ENCODE peak calls at places on chromosome 15, in four cellular contexts. M is CD8-positive, alpha-beta memory T cell; C is heart right ventricle; K is breast epithelium. D is an unnamed sample.

GRCh38 chr15:33448961-33449611 is 138.3 kb downstream of the RYR3 start:
- DNase-seq in C (no peak), M (no peak), K (no peak), D (no peak)

GRCh38 chr15:45022871-45023658 is at the start of gene SORD:
- DNase-seq in M (peak; percentile 83), K (peak; percentile 91), C (peak; percentile 96), D (peak; percentile 85)

GRCh38 chr15:92655178-92655995 is at the start of gene FAM174B:
- DNase-seq in K (no peak), M (peak; percentile 10), C (peak; percentile 57), D (no peak)

GRCh38 chr15:33045066-33045810 is 149.3 kb downstream of the FMN1 start:
- DNase-seq in K (no peak), C (no peak), M (no peak), D (no peak)

GRCh38 chr15:69631978-69632377 is 179.4 kb downstream of the RPLP1 start:
- DNase-seq in C (no peak), M (no peak), K (no peak), D (no peak)

GRCh38 chr15:82709421-82710207 is at the start of gene AP3B2:
- DNase-seq in M (peak; percentile 60), K (peak; percentile 57), C (peak; percentile 61), D (peak; percentile 45)

GRCh38 chr15:63933522-63933921 is 99.8 kb upstream of the HERC1 start:
- DNase-seq in C (no peak), K (no peak), M (no peak), D (no peak)

GRCh38 chr15:58486564-58486963 is 54.8 kb downstream of the LIPC start:
- DNase-seq in K (no peak), C (no peak), M (no peak), D (no peak)

GRCh38 chr15:53918180-53919079 is 59.8 kb upstream of the UNC13C start:
- DNase-seq in C (no peak), M (no peak), K (no peak), D (no peak)

GRCh38 chr15:98778263-98778959 is 130.1 kb downstream of the IGF1R start:
- DNase-seq in K (no peak), C (no peak), M (no peak), D (no peak)
- H3K4me1 ChIP-seq in K (no peaks in the 10 kb centered on the region), C (peaks cover 59% of the 10 kb centered on the region), M (peaks cover 17% of the 10 kb centered on the region), D (peaks cover 4% of the 10 kb centered on the region)

GRCh38 chr15:52288051-52288942 is 7.3 kb downstream of the MYO5C start:
- DNase-seq in K (peak; percentile 81), C (no peak), M (no peak), D (no peak)
- H3K4me3 ChIP-seq in K (no peak overlapping the region), C (no peak overlapping the region), M (no peak overlapping the region), D (no peak overlapping the region)

GRCh38 chr15:40327338-40327917 is 3.9 kb downstream of the INAFM2 start:
- DNase-seq in M (no peak), K (no peak), C (no peak), D (no peak)
- H3K27ac ChIP-seq in M (no peak overlapping the region), K (no peak overlapping the region), C (no peak overlapping the region), D (no peak overlapping the region)

DNA sequence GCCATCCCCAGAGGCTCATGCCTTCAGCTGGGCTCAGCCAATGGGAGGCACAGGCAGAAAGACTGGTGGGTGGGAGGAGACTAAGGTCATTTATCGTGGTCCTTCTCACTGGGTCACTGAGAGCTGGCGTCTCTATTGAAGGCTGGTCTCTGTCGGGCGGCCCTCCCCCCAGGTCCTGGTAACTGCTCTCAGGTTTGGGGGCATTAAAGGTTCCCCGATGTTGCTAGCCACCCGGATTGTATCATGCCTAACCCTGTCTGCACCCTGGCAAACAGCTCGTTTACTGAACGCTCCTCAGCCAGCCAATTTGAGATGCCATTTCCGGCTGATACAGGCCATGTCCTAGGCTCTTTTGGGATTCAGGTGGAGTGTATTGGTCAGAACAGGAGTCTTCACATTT is 10.5 kb downstream of the SELENOS start:
- DNase-seq in M (no peak), K (no peak), C (no peak), D (no peak)
- H3K4me1 ChIP-seq in M (no peaks in the 10 kb centered on the region), K (peaks cover 10% of the 10 kb centered on the region), C (peaks cover 28% of the 10 kb centered on the region), D (no peaks in the 10 kb centered on the region)

DNA sequence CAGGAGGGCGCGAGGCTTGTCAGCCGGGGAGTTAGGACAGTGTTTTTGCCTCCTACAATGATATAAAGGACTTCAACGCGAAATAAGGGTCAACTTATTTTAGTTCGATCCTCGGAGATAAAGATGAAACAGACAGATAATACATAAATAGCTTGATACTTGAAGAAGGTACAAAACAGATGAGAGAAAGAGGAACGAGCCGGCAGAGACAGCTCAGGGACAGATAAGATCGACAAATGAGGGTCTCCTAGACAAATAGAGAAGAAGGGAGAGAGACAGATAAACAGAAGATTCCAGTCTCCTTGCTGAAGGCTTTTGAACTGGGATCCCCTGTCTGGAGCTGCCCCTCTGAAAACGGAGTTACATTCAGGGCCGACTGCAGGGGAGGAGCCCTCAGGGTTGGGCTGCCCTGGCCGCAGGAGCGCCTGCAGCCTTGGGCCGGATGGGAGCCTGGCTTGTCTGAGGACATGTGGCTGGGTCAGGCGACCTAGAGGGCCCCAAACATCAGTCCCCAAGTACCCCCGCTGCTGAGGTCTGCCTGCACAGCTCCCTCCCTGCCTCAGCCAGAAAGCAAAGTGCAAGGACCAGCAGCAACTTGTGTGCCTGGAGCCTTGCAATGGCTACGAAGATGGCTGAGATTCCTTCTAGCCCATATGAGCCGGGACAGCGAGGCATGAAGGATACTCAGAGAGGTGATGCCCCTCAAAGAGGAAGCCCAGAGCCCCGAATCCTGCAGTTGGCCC is 981 bp upstream of the SKOR1 start:
- DNase-seq in K (peak; percentile 27), M (no peak), C (no peak), D (no peak)
- H3K4me3 ChIP-seq in K (no peak overlapping the region), M (no peak overlapping the region), C (no peak overlapping the region), D (no peak overlapping the region)

GRCh38 chr15:74386496-74387140 is 19.2 kb upstream of the CYP11A1 start:
- DNase-seq in C (no peak), K (no peak), M (no peak), D (no peak)
- H3K27ac ChIP-seq in C (no peak overlapping the region), K (peak overlapping the region; percentile 80), M (no peak overlapping the region), D (no peak overlapping the region)

GRCh38 chr15:73756947-73757513 is 3.9 kb upstream of the INSYN1 start:
- DNase-seq in C (no peak), K (no peak), M (no peak), D (no peak)

GRCh38 chr15:73757571-73757970 is 4.4 kb upstream of the INSYN1 start:
- DNase-seq in K (no peak), C (no peak), M (no peak), D (no peak)

GRCh38 chr15:73763893-73764292 is 10.7 kb upstream of the INSYN1 start:
- DNase-seq in M (no peak), C (no peak), K (no peak), D (no peak)

GRCh38 chr15:73760777-73761329 is 7.7 kb upstream of the INSYN1 start:
- DNase-seq in K (no peak), M (no peak), C (no peak), D (no peak)

GRCh38 chr15:73760330-73760729 is 7.2 kb upstream of the INSYN1 start:
- DNase-seq in M (no peak), K (no peak), C (no peak), D (no peak)
- H3K4me1 ChIP-seq in M (no peaks in the 10 kb centered on the region), K (no peaks in the 10 kb centered on the region), C (peaks cover 11% of the 10 kb centered on the region), D (no peaks in the 10 kb centered on the region)

GRCh38 chr15:67824900-67825879 is at the start of gene SKOR1:
- DNase-seq in M (no peak), K (peak; percentile 48), C (no peak), D (no peak)

GRCh38 chr15:67826717-67827560 is 1.6 kb downstream of the SKOR1 start:
- DNase-seq in K (no peak), C (no peak), M (no peak), D (no peak)

GRCh38 chr15:67827561-67828378 is 2.5 kb downstream of the SKOR1 start:
- DNase-seq in C (no peak), K (no peak), M (no peak), D (no peak)

GRCh38 chr15:67828379-67828968 is 3.2 kb downstream of the SKOR1 start:
- DNase-seq in M (no peak), K (no peak), C (no peak), D (no peak)

DNA sequence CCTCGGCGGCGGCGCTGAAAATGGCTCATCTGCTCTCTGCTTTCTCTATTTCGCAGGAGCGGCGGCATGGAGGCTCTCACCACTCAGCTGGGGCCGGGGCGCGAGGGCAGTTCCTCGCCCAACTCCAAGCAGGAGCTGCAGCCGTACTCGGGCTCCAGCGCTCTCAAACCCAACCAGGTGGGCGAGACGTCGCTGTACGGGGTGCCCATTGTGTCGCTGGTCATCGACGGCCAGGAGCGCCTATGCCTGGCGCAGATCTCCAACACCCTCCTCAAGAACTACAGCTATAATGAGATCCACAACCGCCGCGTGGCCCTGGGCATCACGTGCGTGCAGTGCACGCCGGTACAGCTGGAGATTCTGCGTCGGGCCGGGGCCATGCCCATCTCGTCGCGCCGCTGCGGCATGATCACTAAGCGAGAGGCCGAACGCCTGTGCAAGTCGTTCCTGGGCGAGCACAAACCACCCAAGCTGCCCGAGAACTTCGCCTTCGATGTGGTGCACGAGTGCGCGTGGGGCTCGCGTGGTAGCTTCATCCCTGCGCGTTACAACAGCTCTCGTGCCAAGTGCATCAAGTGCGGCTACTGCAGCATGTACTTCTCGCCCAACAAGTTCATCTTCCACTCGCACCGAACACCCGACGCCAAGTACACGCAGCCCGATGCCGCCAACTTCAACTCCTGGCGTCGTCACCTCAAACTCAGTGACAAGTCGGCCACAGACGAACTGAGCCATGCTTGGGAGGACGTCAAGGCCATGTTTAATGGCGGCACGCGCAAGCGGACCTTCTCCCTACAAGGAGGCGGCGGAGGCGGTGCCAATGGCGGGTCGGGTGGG is 789 bp downstream of the SKOR1 start:
- DNase-seq in M (no peak), C (no peak), K (peak; percentile 49), D (no peak)
- H3K4me3 ChIP-seq in M (no peak overlapping the region), C (no peak overlapping the region), K (peak overlapping the region; percentile 7), D (no peak overlapping the region)